ENCODE peak calls at places on chromosomes 13 and 19, in seven cellular contexts. W is transverse colon, H is stomach, V is K562, J is ovary, S is H1, Z is sigmoid colon. C is an unnamed sample.
A peak's percentile ranks its signal among the peaks of the same experiment; 100 is the strongest.

GRCh38 chr13:47111499-47111898 is 214.6 kb upstream of the HTR2A start:
- DNase-seq in W (no peak), H (no peak), V (no peak), J (no peak), S (no peak), Z (no peak), C (no peak)

GRCh38 chr19:29671393-29672076 is 6.3 kb downstream of the PLEKHF1 start:
- DNase-seq in W (peak; percentile 72), H (peak; percentile 60), V (peak; percentile 62), J (no peak), S (no peak), Z (peak; percentile 72), C (peak; percentile 72)

GRCh38 chr19:33199441-33200265 is 5.5 kb downstream of the LRP3 start:
- DNase-seq in W (no peak), H (no peak), V (no peak), J (no peak), S (no peak), Z (no peak), C (no peak)

GRCh38 chr13:111049791-111050538 is 65.1 kb upstream of the ARHGEF7 start:
- DNase-seq in W (no peak), H (peak; percentile 35), V (peak; percentile 35), J (peak; percentile 39), S (no peak), Z (no peak), C (no peak)

GRCh38 chr19:51660975-51661600 is 14.5 kb upstream of the SIGLEC14 start:
- DNase-seq in W (peak; percentile 56), H (peak; percentile 65), V (peak; percentile 79), J (peak; percentile 71), S (no peak), Z (no peak), C (no peak)

GRCh38 chr19:47700934-47701716 is 12.1 kb upstream of the EHD2 start:
- DNase-seq in W (no peak), H (no peak), V (no peak), J (no peak), S (no peak), Z (no peak), C (peak; percentile 75)

GRCh38 chr19:34345934-34346333 is 19.1 kb upstream of the GPI start:
- DNase-seq in W (peak; percentile 81), H (peak; percentile 69), V (peak; percentile 87), J (peak; percentile 48), S (peak; percentile 65), Z (no peak), C (peak; percentile 69)

GRCh38 chr13:74017301-74018092 is 116.7 kb downstream of the KLF12 start:
- DNase-seq in W (no peak), H (no peak), V (no peak), J (no peak), S (no peak), Z (no peak), C (no peak)

GRCh38 chr13:21453352-21454089 is 5.6 kb downstream of the ZDHHC20 start:
- DNase-seq in W (no peak), H (no peak), V (no peak), J (no peak), S (no peak), Z (no peak), C (no peak)

GRCh38 chr13:94707400-94708021 is 4.8 kb downstream of the SOX21 start:
- DNase-seq in W (no peak), H (no peak), V (peak; percentile 62), J (no peak), S (no peak), Z (no peak), C (no peak)

GRCh38 chr19:10191347-10191746 is 3.4 kb downstream of the DNMT1 start:
- DNase-seq in W (no peak), H (peak; percentile 76), V (no peak), J (no peak), S (no peak), Z (no peak), C (no peak)

GRCh38 chr19:12994701-12995595 is at the start of gene NFIX:
- DNase-seq in W (peak; percentile 70), H (peak; percentile 78), V (peak; percentile 84), J (peak; percentile 77), S (no peak), Z (peak; percentile 86), C (peak; percentile 95)

GRCh38 chr19:44948763-44949374 is 3.0 kb downstream of the APOC2 start:
- DNase-seq in W (no peak), H (no peak), V (no peak), J (no peak), S (no peak), Z (no peak), C (no peak)

GRCh38 chr19:58067240-58067912 is 8.3 kb downstream of the ZNF135 start:
- DNase-seq in W (no peak), H (no peak), V (no peak), J (no peak), S (no peak), Z (no peak), C (no peak)

GRCh38 chr19:3284759-3285646 is 60.5 kb downstream of the CELF5 start:
- DNase-seq in W (peak; percentile 95), H (peak; percentile 98), V (peak; percentile 89), J (peak; percentile 99), S (peak; percentile 100), Z (no peak), C (peak; percentile 90)

GRCh38 chr19:45913874-45914830 is at the start of gene NANOS2:
- DNase-seq in W (no peak), H (no peak), V (peak; percentile 77), J (no peak), S (peak; percentile 54), Z (no peak), C (no peak)

GRCh38 chr13:95154441-95154886 is 146.8 kb downstream of the ABCC4 start:
- DNase-seq in W (no peak), H (no peak), V (no peak), J (no peak), S (no peak), Z (no peak), C (no peak)

GRCh38 chr13:28805193-28805819 is 14.8 kb upstream of the MTUS2 start:
- DNase-seq in W (no peak), H (no peak), V (peak; percentile 21), J (no peak), S (no peak), Z (no peak), C (no peak)

GRCh38 chr19:13073263-13073662 is 29.4 kb downstream of the LYL1 start:
- DNase-seq in W (no peak), H (no peak), V (no peak), J (no peak), S (no peak), Z (no peak), C (no peak)

GRCh38 chr19:867301-867793 is 7.9 kb downstream of the CFD start:
- DNase-seq in W (no peak), H (no peak), V (no peak), J (no peak), S (no peak), Z (no peak), C (no peak)

GRCh38 chr19:46861691-46862503 is 1.1 kb downstream of the ARHGAP35 start:
- DNase-seq in W (peak; percentile 28), H (peak; percentile 28), V (no peak), J (peak; percentile 30), S (no peak), Z (peak; percentile 70), C (no peak)

GRCh38 chr19:23436944-23437343 is 41.7 kb upstream of the ZNF91 start:
- DNase-seq in W (no peak), H (no peak), V (peak; percentile 25), J (no peak), S (no peak), Z (no peak), C (no peak)

DNA sequence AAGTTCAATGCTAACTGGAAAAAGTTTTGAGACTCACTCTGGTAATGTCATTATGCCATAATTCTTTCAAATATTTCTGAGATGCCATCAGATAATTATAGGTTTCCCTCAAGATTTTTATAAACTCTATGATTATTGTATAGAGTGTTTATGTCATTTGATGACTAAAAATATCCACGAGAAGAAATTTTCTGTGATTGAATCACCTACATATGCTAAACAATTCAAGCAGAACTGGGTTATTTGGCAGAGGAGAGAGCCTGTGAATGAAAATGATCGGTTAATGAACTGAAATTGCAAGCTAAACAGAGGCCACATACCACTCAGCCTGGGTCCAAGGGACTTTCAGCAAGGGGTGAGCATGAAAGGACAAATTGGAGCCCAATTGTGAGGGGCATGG is 92.6 kb upstream of the TSC22D1 start:
- DNase-seq in W (no peak), H (no peak), V (no peak), J (no peak), S (no peak), Z (no peak), C (no peak)
- TF ChIP-seq EP300 in W (no peak), H (no peak), V (no peak), J (no peak), S (no peak), Z (no peak), C (no peak)

GRCh38 chr13:89673789-89674311 is 1673.6 kb upstream of the MIR17HG start:
- DNase-seq in W (no peak), H (no peak), V (no peak), J (no peak), S (no peak), Z (no peak), C (no peak)

GRCh38 chr13:89678722-89679121 is 1668.8 kb upstream of the MIR17HG start:
- DNase-seq in W (no peak), H (no peak), V (no peak), J (no peak), S (no peak), Z (no peak), C (no peak)
- H3K36me3 ChIP-seq in W (no peaks in the 10 kb centered on the region), H (no peaks in the 10 kb centered on the region), V (no peaks in the 10 kb centered on the region), J (no peaks in the 10 kb centered on the region), S (no peaks in the 10 kb centered on the region), Z (no peaks in the 10 kb centered on the region), C (no peaks in the 10 kb centered on the region)

DNA sequence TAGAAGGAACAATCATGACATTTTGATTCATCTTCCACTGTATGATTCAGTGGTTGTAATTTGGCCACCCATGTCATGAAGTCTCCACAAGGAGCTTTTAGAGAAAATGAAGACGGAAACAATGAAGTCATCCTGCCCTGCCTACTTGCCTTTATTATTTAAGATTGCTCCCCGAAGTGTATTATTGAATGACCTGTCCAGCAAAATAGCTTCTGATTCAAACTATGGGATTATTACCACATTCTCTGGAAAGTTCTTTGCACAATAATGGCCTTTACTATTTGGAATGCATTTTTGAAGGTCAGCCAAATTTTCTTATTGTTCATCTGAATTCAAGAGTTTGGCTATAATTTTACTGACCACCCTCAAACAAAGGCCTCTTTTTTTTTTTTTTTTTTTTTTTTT is 77.8 kb upstream of the RFC3 start:
- DNase-seq in W (no peak), H (no peak), V (no peak), J (no peak), S (no peak), Z (no peak), C (no peak)
- TF ChIP-seq EP300 in W (no peak), H (no peak), V (no peak), J (no peak), S (no peak), Z (no peak), C (no peak)

GRCh38 chr13:112756967-112757758 is 67.3 kb downstream of the ATP11A start:
- DNase-seq in W (no peak), H (no peak), V (no peak), J (no peak), S (no peak), Z (no peak), C (no peak)

GRCh38 chr13:112754281-112755025 is 64.6 kb downstream of the ATP11A start:
- DNase-seq in W (no peak), H (no peak), V (no peak), J (no peak), S (no peak), Z (no peak), C (no peak)

GRCh38 chr13:112756511-112756966 is 66.7 kb downstream of the ATP11A start:
- DNase-seq in W (no peak), H (no peak), V (no peak), J (no peak), S (no peak), Z (no peak), C (no peak)

GRCh38 chr13:112755331-112755730 is 65.5 kb downstream of the ATP11A start:
- DNase-seq in W (no peak), H (no peak), V (no peak), J (no peak), S (no peak), Z (no peak), C (no peak)

GRCh38 chr13:112756081-112756480 is 66.2 kb downstream of the ATP11A start:
- DNase-seq in W (no peak), H (no peak), V (no peak), J (no peak), S (no peak), Z (peak; percentile 37), C (no peak)
- H3K36me3 ChIP-seq in W (no peaks in the 10 kb centered on the region), H (no peaks in the 10 kb centered on the region), V (no peaks in the 10 kb centered on the region), J (no peaks in the 10 kb centered on the region), S (no peaks in the 10 kb centered on the region), Z (no peaks in the 10 kb centered on the region), C (peaks cover 3% of the 10 kb centered on the region)

C was measured in upper lobe of left lung.